ENCODE peak calls at places on chromosomes 7 and 10, in nine cellular contexts. D is tibial artery, Y is cardiac muscle cell, I is astrocyte, E is psoas muscle, L is GM13977, K is neural crest cell, R is LNCaP clone FGC, N is MM.1S. C is an unnamed sample.

GRCh38 chr7:94064541-94065191 is 60.5 kb upstream of the BET1 start:
- DNase-seq in N (no peak), Y (no peak), R (no peak), L (no peak), I (peak), K (no peak), D (no peak), E (no peak), C (peak)

GRCh38 chr7:50363327-50364060 is 59.0 kb downstream of the IKZF1 start:
- DNase-seq in Y (no peak), K (no peak), L (no peak), E (no peak), D (no peak), I (no peak), N (no peak), R (no peak), C (no peak)

GRCh38 chr10:47038881-47039557 is 127.8 kb downstream of the PTPN20 start:
- DNase-seq in E (no peak), D (peak), Y (peak), I (no peak), R (no peak), L (no peak), N (no peak), K (no peak), C (no peak)

GRCh38 chr7:134355004-134355525 is 38.3 kb upstream of the SLC35B4 start:
- DNase-seq in K (no peak), N (no peak), D (peak), Y (no peak), I (no peak), R (no peak), E (no peak), L (no peak), C (no peak)

GRCh38 chr10:97873569-97873968 is 23.9 kb downstream of the GOLGA7B start:
- DNase-seq in Y (no peak), R (no peak), L (no peak), E (no peak), D (no peak), N (no peak), K (no peak), I (no peak), C (no peak)

GRCh38 chr10:34866848-34867247 is 51.8 kb upstream of the PARD3 start:
- DNase-seq in L (no peak), D (no peak), I (no peak), N (no peak), Y (no peak), K (no peak), R (no peak), E (no peak), C (no peak)

GRCh38 chr10:130740788-130741785 is 570.4 kb downstream of the TCERG1L start:
- DNase-seq in D (peak), R (no peak), N (no peak), Y (no peak), L (no peak), I (no peak), K (no peak), E (no peak), C (no peak)

GRCh38 chr7:28107960-28108359 is 72.6 kb downstream of the JAZF1 start:
- DNase-seq in I (peak), L (no peak), D (no peak), E (no peak), R (no peak), N (no peak), K (no peak), Y (no peak), C (peak)

GRCh38 chr7:151271699-151272355 is 23.3 kb upstream of the SMARCD3 start:
- DNase-seq in R (peak), Y (no peak), L (no peak), D (peak), I (no peak), E (peak), K (no peak), N (no peak), C (peak)

GRCh38 chr7:33590902-33591301 is 314.4 kb upstream of the BMPER start:
- DNase-seq in R (no peak), N (no peak), Y (no peak), E (no peak), K (no peak), I (peak), L (no peak), D (no peak), C (peak)

GRCh38 chr10:35300063-35300699 is 36.1 kb upstream of the CCNY start:
- DNase-seq in I (peak), N (no peak), Y (no peak), K (no peak), E (peak), D (no peak), L (peak), R (no peak), C (no peak)

GRCh38 chr7:93890464-93891068 is at the start of gene TFPI2:
- DNase-seq in D (peak), N (no peak), E (peak), I (peak), L (peak), K (peak), Y (peak), R (no peak), C (peak)

GRCh38 chr7:44587843-44588711 is 6.0 kb upstream of the TMED4 start:
- DNase-seq in D (no peak), E (no peak), K (no peak), L (peak), I (peak), Y (peak), N (peak), R (peak), C (peak)

GRCh38 chr10:124518366-124518765 is 56.7 kb downstream of the LHPP start:
- DNase-seq in N (no peak), E (no peak), I (no peak), Y (no peak), K (no peak), L (no peak), D (no peak), R (no peak), C (no peak)

GRCh38 chr7:30901856-30902255 is 9.8 kb upstream of the AQP1 start:
- DNase-seq in N (no peak), R (no peak), L (no peak), I (no peak), K (no peak), Y (no peak), D (no peak), E (no peak), C (no peak)

GRCh38 chr7:81114682-81115081 is 195.8 kb upstream of the SEMA3C start:
- DNase-seq in Y (no peak), K (no peak), I (no peak), L (no peak), N (no peak), R (no peak), D (no peak), E (no peak), C (peak)

GRCh38 chr10:93856349-93857140 is 37.2 kb upstream of the SLC35G1 start:
- DNase-seq in D (no peak), Y (no peak), L (no peak), N (no peak), R (no peak), I (no peak), K (no peak), E (no peak), C (no peak)

GRCh38 chr10:110354322-110354766 is 49.6 kb upstream of the SMNDC1 start:
- DNase-seq in E (peak), K (peak), N (peak), L (peak), Y (peak), D (peak), R (peak), I (peak), C (peak)

GRCh38 chr7:98754041-98754479 is 115.8 kb downstream of the TMEM130 start:
- DNase-seq in L (no peak), Y (peak), K (no peak), N (no peak), R (no peak), I (peak), D (no peak), E (no peak), C (no peak)

GRCh38 chr10:50613726-50614443 is 9.9 kb downstream of the SGMS1 start:
- DNase-seq in I (no peak), E (no peak), D (no peak), R (no peak), K (no peak), N (no peak), L (no peak), Y (no peak), C (no peak)

GRCh38 chr7:134690016-134690415 is 43.4 kb downstream of the BPGM start:
- DNase-seq in N (peak), R (no peak), D (no peak), Y (peak), I (peak), L (peak), E (no peak), K (no peak), C (peak)

GRCh38 chr10:110016037-110016436 is 8.3 kb downstream of the ADD3 start:
- DNase-seq in E (no peak), N (no peak), Y (peak), R (no peak), L (no peak), K (no peak), D (no peak), I (no peak), C (peak)

GRCh38 chr7:121016976-121017375 is 28.5 kb downstream of the CPED1 start:
- DNase-seq in E (no peak), K (no peak), R (no peak), L (no peak), D (no peak), Y (no peak), I (peak), N (no peak), C (peak)

GRCh38 chr7:139748936-139749335 is 28.9 kb downstream of the HIPK2 start:
- DNase-seq in I (no peak), R (no peak), K (no peak), D (no peak), E (no peak), N (no peak), Y (no peak), L (no peak), C (no peak)

GRCh38 chr7:111438369-111439289 is 123.7 kb downstream of the IMMP2L start:
- DNase-seq in I (peak), D (no peak), R (no peak), N (no peak), E (no peak), L (no peak), K (no peak), Y (peak), C (peak)

GRCh38 chr10:42938351-42938750 is 138.5 kb upstream of the RET start:
- DNase-seq in E (no peak), L (no peak), I (no peak), Y (no peak), K (no peak), D (no peak), N (no peak), R (no peak), C (no peak)

GRCh38 chr10:95920798-95921426 is 13.1 kb downstream of the CC2D2B start:
- DNase-seq in R (no peak), D (no peak), L (no peak), Y (no peak), K (no peak), I (no peak), N (no peak), E (no peak), C (no peak)

GRCh38 chr7:95690367-95690947 is 81.9 kb upstream of the DYNC1I1 start:
- DNase-seq in L (no peak), D (no peak), R (no peak), I (peak), E (no peak), K (peak), Y (peak), N (peak), C (peak)

GRCh38 chr10:113000876-113001598 is 51.0 kb downstream of the TCF7L2 start:
- DNase-seq in E (peak), K (no peak), L (no peak), R (no peak), Y (peak), D (no peak), N (no peak), I (no peak), C (no peak)

GRCh38 chr10:101050206-101051069 is 11.4 kb upstream of the KAZALD1 start:
- DNase-seq in D (peak), I (no peak), N (peak), Y (peak), R (no peak), K (peak), L (peak), E (peak), C (peak)

GRCh38 chr10:4154317-4154716 is 369.3 kb upstream of the KLF6 start:
- DNase-seq in N (no peak), K (no peak), Y (no peak), R (no peak), I (no peak), D (no peak), E (no peak), L (no peak), C (no peak)

GRCh38 chr10:4147214-4147613 is 362.2 kb upstream of the KLF6 start:
- DNase-seq in L (no peak), K (no peak), D (no peak), Y (no peak), R (no peak), N (no peak), E (no peak), I (no peak), C (no peak)

GRCh38 chr10:4150676-4151075 is 365.7 kb upstream of the KLF6 start:
- DNase-seq in Y (no peak), I (no peak), D (no peak), L (no peak), K (no peak), N (no peak), E (no peak), R (no peak), C (no peak)

DNA sequence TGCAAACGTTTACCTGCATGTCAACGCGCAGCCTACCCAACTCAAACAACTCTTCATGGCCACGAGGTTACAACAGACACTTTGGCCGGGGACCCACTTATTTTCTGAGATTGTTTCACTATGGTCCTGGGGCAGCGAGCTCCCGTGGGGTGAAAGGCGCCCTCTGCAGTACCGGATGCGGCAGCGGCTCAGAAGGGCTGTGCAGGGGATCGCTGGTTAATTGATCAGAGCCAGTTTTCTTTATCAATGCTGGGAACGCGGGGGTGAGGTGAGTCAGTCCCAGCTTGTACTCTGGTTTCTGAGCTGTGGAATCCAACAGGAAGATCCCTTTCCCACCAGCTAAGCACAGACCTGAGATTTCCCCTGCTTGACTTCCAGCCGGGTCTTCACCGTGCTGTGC is 366.5 kb upstream of the KLF6 start:
- DNase-seq in K (no peak), E (no peak), I (no peak), R (no peak), L (no peak), N (no peak), Y (peak), D (no peak), C (no peak)
- TF ChIP-seq CTCF in K (peak), E (no peak), I (no peak), R (no peak), L (no peak), N (no peak), Y (peak), D (no peak), C (no peak)

DNA sequence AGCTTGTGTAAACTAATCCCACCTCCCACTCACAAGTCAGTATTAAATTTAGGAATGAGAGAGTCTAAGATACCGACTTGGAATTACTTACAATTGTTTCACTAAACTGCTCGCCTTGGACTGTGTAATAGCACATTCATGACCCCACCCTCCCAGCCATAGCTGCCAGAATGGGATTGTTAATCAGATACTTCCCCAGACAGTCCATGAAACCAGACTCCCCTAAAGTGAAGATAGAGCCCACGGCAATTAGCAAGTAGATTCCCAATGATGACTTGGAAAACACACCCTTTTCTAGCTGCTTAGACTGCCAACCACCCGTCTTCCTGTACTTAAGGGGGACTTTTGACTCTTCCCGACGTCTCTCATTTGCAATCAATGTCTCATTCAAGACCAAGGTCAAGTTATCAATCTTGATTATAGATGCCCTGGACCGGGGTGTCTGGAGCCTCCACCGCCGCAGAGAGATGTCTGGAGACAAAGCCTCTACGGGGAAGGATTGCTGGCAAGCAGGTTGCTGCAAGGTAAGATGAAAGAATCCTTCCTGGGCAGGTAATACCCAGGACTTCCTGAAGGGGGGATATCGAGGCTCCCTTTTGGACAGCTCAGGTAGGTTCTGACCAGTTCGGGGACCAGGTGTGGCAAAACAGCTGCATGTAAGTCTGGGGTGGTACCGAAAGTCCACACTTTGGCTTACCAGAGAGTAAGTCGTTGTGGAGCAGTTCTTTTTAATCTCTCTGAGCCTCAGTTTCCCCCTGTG is 12.6 kb upstream of the CUX1 start:
- DNase-seq in D (no peak), L (no peak), Y (no peak), K (no peak), E (no peak), I (peak), R (no peak), N (peak), C (no peak)
- TF ChIP-seq CTCF in D (no peak), L (peak), Y (peak), K (peak), E (no peak), I (no peak), R (peak), N (peak), C (no peak)

GRCh38 chr7:142188846-142189245 is 69.0 kb downstream of the PRSS58 start:
- DNase-seq in I (no peak), E (no peak), R (no peak), L (no peak), Y (no peak), N (peak), K (no peak), D (no peak), C (no peak)
- TF ChIP-seq CTCF in I (peak), E (no peak), R (peak), L (peak), Y (no peak), N (peak), K (peak), D (peak), C (no peak)

GRCh38 chr7:47584128-47584865 is 2.4 kb upstream of the TNS3 start:
- DNase-seq in I (no peak), Y (no peak), R (no peak), D (no peak), K (no peak), L (no peak), E (no peak), N (no peak), C (no peak)

GRCh38 chr7:47581821-47582747 is at the start of gene TNS3:
- DNase-seq in N (peak), Y (peak), D (peak), R (no peak), L (no peak), K (peak), E (peak), I (no peak), C (peak)

GRCh38 chr7:47580811-47581331 is 1.0 kb downstream of the TNS3 start:
- DNase-seq in I (no peak), D (no peak), N (peak), Y (no peak), K (peak), E (no peak), L (no peak), R (no peak), C (no peak)

GRCh38 chr7:47581442-47581820 is 480 bp downstream of the TNS3 start:
- DNase-seq in Y (peak), D (no peak), N (peak), K (peak), E (no peak), I (no peak), L (no peak), R (no peak), C (no peak)

DNA sequence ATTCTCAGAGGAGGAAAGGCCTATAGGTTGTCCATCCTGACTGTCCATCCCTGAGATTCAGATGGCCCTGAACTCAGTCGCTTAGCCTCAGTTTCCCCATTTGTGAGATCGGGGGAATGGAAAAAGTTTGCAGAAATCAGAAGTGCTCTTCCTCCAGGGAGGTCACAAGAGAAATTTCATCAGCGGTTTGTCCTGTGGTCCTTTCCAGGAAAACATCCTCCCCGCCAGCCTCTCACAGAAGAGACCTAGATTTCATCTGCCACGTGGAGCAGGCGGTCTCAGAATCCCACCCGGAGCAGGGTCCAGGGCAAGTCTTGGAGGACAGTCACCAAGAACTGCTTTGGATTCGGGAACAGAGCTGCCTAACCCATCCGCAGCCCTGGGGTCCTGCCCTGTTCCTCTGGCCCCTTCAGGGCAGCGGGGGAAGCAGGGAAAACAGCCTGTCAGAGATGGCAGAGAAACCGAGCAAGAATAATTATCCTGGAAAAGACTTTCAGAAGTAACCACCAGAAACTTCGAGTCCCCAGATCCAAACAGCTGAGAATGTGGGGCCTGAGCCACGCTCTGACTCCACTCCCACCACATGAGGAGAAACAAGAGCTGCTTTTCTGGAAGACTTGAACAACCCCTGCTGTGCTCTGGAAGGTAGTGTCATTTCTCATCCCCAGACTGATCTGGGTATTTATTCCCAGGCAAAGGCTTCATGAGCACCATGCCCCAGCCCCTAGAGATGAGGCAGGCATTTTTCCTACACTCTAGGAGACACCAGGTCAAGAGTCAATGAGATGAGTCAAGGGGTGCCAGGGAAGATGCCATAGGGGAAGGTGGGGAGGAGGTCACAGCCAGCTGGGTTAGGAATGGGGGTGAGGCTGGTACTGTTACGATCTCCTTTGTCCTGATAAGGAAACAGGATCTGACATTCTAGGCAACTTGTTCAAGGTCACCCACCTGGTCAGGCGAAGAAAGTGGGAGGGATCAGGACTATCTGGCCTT is 1.1 kb upstream of the TNS3 start:
- DNase-seq in E (peak), R (no peak), I (peak), N (no peak), K (no peak), D (peak), L (no peak), Y (no peak), C (no peak)
- TF ChIP-seq CTCF in E (no peak), R (no peak), I (no peak), N (no peak), K (no peak), D (no peak), L (no peak), Y (no peak), C (no peak)

C was measured in fibroblast of pulmonary artery.